ENCODE peak calls at places on chromosome 19, in ten cellular contexts. P, F, N, K, S, M, L, X, V and B are unnamed samples.

GRCh38 chr19:13037161-13037560 is 41.9 kb downstream of the NFIX start:
- DNase-seq in P (peak), F (peak), N (no peak), K (no peak), S (peak), M (no peak), L (no peak), X (peak), V (no peak), B (no peak)

GRCh38 chr19:17302391-17303166 is 646 bp downstream of the ABHD8 start:
- DNase-seq in P (no peak), F (no peak), N (no peak), K (no peak), S (peak), M (no peak), L (peak), X (no peak), V (no peak), B (no peak)

GRCh38 chr19:18514800-18515682 is 6.8 kb downstream of the ELL start:
- DNase-seq in P (peak), F (no peak), N (peak), K (peak), S (peak), M (no peak), L (no peak), X (no peak), V (no peak), B (no peak)

GRCh38 chr19:16014923-16015804 is 61.1 kb upstream of the TPM4 start:
- DNase-seq in P (no peak), F (no peak), N (no peak), K (no peak), S (no peak), M (no peak), L (no peak), X (no peak), V (no peak), B (no peak)

GRCh38 chr19:55576746-55577145 is 3.9 kb downstream of the ZNF579 start:
- DNase-seq in P (no peak), F (no peak), N (no peak), K (no peak), S (no peak), M (no peak), L (no peak), X (no peak), V (no peak), B (no peak)

GRCh38 chr19:54393381-54393780 is 21.9 kb upstream of the TTYH1 start:
- DNase-seq in P (no peak), F (no peak), N (no peak), K (no peak), S (no peak), M (no peak), L (no peak), X (no peak), V (no peak), B (no peak)

GRCh38 chr19:11745871-11746270 is 7.1 kb upstream of the ZNF823 start:
- DNase-seq in P (no peak), F (no peak), N (no peak), K (no peak), S (peak), M (no peak), L (no peak), X (no peak), V (no peak), B (no peak)

GRCh38 chr19:29831041-29831548 is 19.3 kb downstream of the CCNE1 start:
- DNase-seq in P (no peak), F (no peak), N (no peak), K (no peak), S (peak), M (peak), L (no peak), X (peak), V (no peak), B (no peak)

GRCh38 chr19:47257411-47258169 is 1.3 kb downstream of the CCDC9 start:
- DNase-seq in P (no peak), F (no peak), N (no peak), K (no peak), S (no peak), M (no peak), L (no peak), X (no peak), V (no peak), B (no peak)

DNA sequence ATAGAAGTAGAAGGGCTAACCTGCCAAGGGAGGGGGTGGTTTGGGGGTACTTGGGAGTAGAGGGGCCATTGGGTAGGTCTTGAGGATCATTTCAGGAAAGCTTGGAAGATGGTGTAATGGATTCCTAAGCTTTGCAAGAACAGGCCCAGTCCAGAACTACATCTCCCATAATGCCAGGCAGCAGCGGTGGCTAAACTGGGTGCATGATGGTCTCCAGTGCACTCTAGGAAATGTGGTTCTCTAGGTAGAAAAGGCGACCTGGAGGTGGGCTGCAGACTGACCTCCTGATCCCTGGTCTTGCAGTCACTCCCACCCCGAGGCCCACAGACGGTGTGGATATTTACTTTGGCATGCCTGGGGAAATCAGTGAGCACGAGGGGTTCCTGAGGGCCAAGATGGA is 3.8 kb downstream of the APLP1 start:
- DNase-seq in P (no peak), F (no peak), N (no peak), K (no peak), S (no peak), M (no peak), L (no peak), X (no peak), V (no peak), B (no peak)
- TF ChIP-seq CTCF in P (no peak), F (no peak), N (no peak), K (no peak), S (no peak), M (no peak), L (no peak), X (no peak), V (no peak), B (no peak)

GRCh38 chr19:41255171-41255570 is 9.0 kb upstream of the HNRNPUL1 start:
- DNase-seq in P (no peak), F (no peak), N (no peak), K (no peak), S (no peak), M (no peak), L (no peak), X (no peak), V (no peak), B (no peak)
- TF ChIP-seq CTCF in P (no peak), F (no peak), N (no peak), K (no peak), S (no peak), M (no peak), L (no peak), X (no peak), V (no peak), B (no peak)

DNA sequence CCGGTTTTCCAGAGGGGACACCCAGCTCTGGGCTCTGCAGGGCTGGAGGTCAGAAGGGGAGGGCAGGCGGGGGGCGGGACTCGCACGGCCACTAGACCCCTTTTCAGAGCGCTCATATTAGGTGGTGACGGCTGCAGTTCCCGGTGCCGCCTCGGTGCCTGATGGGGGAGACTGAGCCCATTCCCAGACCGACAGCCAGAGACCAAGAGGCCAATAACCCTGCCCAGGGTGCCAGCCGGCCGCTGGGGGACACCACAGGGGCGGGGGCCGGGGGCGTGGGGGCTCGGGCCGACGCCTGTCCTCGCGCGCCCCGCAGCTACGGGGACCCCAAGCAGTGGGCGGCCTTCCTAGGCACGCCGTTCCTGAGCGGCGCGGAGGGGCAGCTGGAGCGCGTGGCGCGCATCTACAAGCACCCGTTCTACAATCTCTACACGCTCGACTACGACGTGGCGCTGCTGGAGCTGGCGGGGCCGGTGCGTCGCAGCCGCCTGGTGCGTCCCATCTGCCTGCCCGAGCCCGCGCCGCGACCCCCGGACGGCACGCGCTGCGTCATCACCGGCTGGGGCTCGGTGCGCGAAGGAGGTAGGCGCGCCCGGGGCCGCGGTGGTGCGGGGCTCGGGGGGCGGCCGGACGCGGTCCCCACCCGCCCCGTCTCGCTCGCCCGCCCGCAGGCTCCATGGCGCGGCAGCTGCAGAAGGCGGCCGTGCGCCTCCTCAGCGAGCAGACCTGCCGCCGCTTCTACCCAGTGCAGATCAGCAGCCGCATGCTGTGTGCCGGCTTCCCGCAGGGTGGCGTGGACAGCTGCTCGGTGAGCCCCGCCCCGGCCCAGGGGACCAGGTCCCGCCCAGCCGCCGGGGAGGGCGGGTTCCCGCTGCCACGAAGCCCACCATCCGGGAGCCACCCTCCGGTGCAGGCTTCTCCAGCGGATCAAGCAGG is 2.4 kb downstream of the TIMM13 start:
- DNase-seq in P (peak), F (peak), N (no peak), K (no peak), S (no peak), M (no peak), L (peak), X (no peak), V (peak), B (no peak)
- TF ChIP-seq CTCF in P (peak), F (no peak), N (no peak), K (no peak), S (no peak), M (no peak), L (peak), X (no peak), V (peak), B (no peak)

GRCh38 chr19:45279587-45280192 is 28.6 kb downstream of the MARK4 start:
- DNase-seq in P (no peak), F (no peak), N (no peak), K (no peak), S (no peak), M (no peak), L (no peak), X (no peak), V (no peak), B (no peak)

GRCh38 chr19:45273532-45273877 is 22.4 kb downstream of the MARK4 start:
- DNase-seq in P (no peak), F (no peak), N (no peak), K (no peak), S (no peak), M (no peak), L (no peak), X (no peak), V (no peak), B (no peak)

GRCh38 chr19:45278087-45278486 is 27.0 kb downstream of the MARK4 start:
- DNase-seq in P (no peak), F (no peak), N (no peak), K (no peak), S (no peak), M (no peak), L (no peak), X (no peak), V (no peak), B (no peak)

GRCh38 chr19:45275370-45275971 is 24.4 kb downstream of the MARK4 start:
- DNase-seq in P (no peak), F (no peak), N (no peak), K (no peak), S (no peak), M (no peak), L (no peak), X (no peak), V (no peak), B (no peak)

DNA sequence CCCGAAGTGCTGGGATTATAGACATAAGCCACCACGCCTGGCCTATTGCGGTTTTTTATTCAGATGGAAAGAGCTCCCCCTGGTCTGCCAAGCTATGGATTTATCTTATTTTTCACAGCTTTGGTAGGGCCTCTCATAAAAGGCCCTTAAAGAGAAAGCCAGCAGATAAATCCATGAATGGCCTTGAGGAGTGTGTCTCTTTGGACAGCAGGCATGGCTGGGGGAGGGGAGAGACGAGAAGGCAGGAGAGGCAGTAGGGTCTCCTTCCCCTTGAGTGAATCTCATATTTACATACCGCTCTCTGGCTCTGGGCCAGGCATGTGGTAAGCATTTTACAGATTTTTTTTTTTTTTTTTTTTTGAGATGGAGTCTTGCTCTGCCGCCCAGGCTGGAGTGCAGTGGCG is 25.2 kb downstream of the MARK4 start:
- DNase-seq in P (peak), F (no peak), N (no peak), K (no peak), S (no peak), M (no peak), L (no peak), X (no peak), V (no peak), B (no peak)
- TF ChIP-seq CTCF in P (no peak), F (no peak), N (no peak), K (no peak), S (no peak), M (no peak), L (no peak), X (no peak), V (no peak), B (no peak)